ENCODE peak calls at places on chromosome 16, in six cellular contexts. R is neural progenitor cell, A is HCT116, Q is MM.1S, E is OCI-LY7, V is SK-N-SH. G is an unnamed sample.
A peak's percentile ranks its signal among the peaks of the same experiment; 100 is the strongest.

GRCh38 chr16:330746-331145 is 21.8 kb downstream of the AXIN1 start:
- DNase-seq in E (no peak), R (no peak), A (no peak), V (peak; percentile 83), Q (no peak), G (peak; percentile 32)

GRCh38 chr16:71767060-71767900 is 41.4 kb downstream of the AP1G1 start:
- DNase-seq in R (no peak), A (no peak), Q (no peak), V (no peak), E (no peak), G (no peak)

GRCh38 chr16:63457869-63458268 is 1421.6 kb upstream of the CDH8 start:
- DNase-seq in V (no peak), Q (no peak), R (no peak), A (no peak), E (no peak), G (no peak)

GRCh38 chr16:48596326-48596725 is 13.7 kb downstream of the N4BP1 start:
- DNase-seq in Q (peak; percentile 24), E (no peak), A (no peak), V (no peak), R (no peak), G (no peak)

GRCh38 chr16:342455-343213 is 9.9 kb downstream of the AXIN1 start:
- DNase-seq in Q (no peak), E (no peak), R (peak; percentile 1), V (no peak), A (no peak), G (no peak)

GRCh38 chr16:58741166-58741565 is 7.0 kb upstream of the GOT2 start:
- DNase-seq in E (no peak), V (no peak), R (no peak), A (no peak), Q (no peak), G (no peak)

GRCh38 chr16:22161999-22162657 is at the start of gene SDR42E2:
- DNase-seq in R (peak; percentile 73), Q (peak; percentile 53), A (no peak), V (peak; percentile 83), E (no peak), G (peak; percentile 61)

GRCh38 chr16:88282221-88283041 is 100.3 kb upstream of the ZNF469 start:
- DNase-seq in V (peak; percentile 86), R (no peak), A (no peak), Q (no peak), E (no peak), G (peak; percentile 40)

GRCh38 chr16:2955779-2956565 is 8.1 kb upstream of the KREMEN2 start:
- DNase-seq in V (no peak), E (no peak), A (no peak), R (no peak), Q (no peak), G (no peak)

GRCh38 chr16:78925071-78925714 is 675.3 kb downstream of the MAF start:
- DNase-seq in R (peak; percentile 28), A (peak; percentile 31), E (peak; percentile 48), Q (peak; percentile 59), V (peak; percentile 30), G (no peak)

GRCh38 chr16:5058476-5058875 is 7.3 kb downstream of the C16orf89 start:
- DNase-seq in A (no peak), Q (no peak), E (no peak), R (peak; percentile 87), V (peak; percentile 48), G (no peak)

GRCh38 chr16:2715519-2715918 is 4.5 kb downstream of the PRSS27 start:
- DNase-seq in Q (peak; percentile 32), V (no peak), R (peak; percentile 78), A (no peak), E (peak; percentile 29), G (peak; percentile 80)

GRCh38 chr16:72836985-72837384 is 210.9 kb downstream of the ZFHX3 start:
- DNase-seq in E (no peak), A (no peak), V (no peak), R (peak; percentile 21), Q (no peak), G (no peak)

GRCh38 chr16:87202346-87202745 is 114.8 kb downstream of the C16orf95 start:
- DNase-seq in Q (no peak), E (no peak), A (no peak), V (no peak), R (no peak), G (no peak)

GRCh38 chr16:67537636-67538591 is 9.3 kb downstream of the RIPOR1 start:
- DNase-seq in R (peak; percentile 71), V (peak; percentile 85), A (no peak), Q (peak; percentile 36), E (peak; percentile 46), G (peak; percentile 79)

GRCh38 chr16:23666919-23667659 is 11.6 kb upstream of the PLK1 start:
- DNase-seq in A (no peak), E (no peak), V (no peak), R (no peak), Q (no peak), G (no peak)

GRCh38 chr16:23365602-23366240 is 63.6 kb downstream of the SCNN1B start:
- DNase-seq in A (no peak), V (no peak), Q (peak; percentile 92), R (no peak), E (peak; percentile 69), G (no peak)

GRCh38 chr16:79269211-79269863 is 331.2 kb downstream of the MAF start:
- DNase-seq in A (no peak), R (no peak), E (peak; percentile 48), V (no peak), Q (no peak), G (no peak)

GRCh38 chr16:53518550-53519416 is 15.8 kb upstream of the AKTIP start:
- DNase-seq in E (peak; percentile 80), Q (peak; percentile 96), R (no peak), V (no peak), A (no peak), G (no peak)

GRCh38 chr16:89293276-89294143 is 76.0 kb downstream of the ZNF778 start:
- DNase-seq in R (peak; percentile 52), V (no peak), Q (no peak), A (no peak), E (no peak), G (no peak)

GRCh38 chr16:1019934-1020305 is 38.4 kb downstream of the SOX8 start:
- DNase-seq in Q (no peak), R (no peak), V (peak; percentile 60), A (no peak), E (no peak), G (no peak)

GRCh38 chr16:62363451-62363850 is 327.2 kb upstream of the CDH8 start:
- DNase-seq in R (peak; percentile 73), V (peak; percentile 9), E (no peak), Q (no peak), A (no peak), G (no peak)

GRCh38 chr16:52500963-52501362 is 46.0 kb downstream of the TOX3 start:
- DNase-seq in A (no peak), E (no peak), R (no peak), Q (no peak), V (no peak), G (no peak)

GRCh38 chr16:71626858-71627213 is 852 bp downstream of the MARVELD3 start:
- DNase-seq in E (no peak), R (peak; percentile 41), Q (no peak), V (no peak), A (peak; percentile 56), G (peak; percentile 83)

GRCh38 chr16:56667581-56668571 is at the start of gene MT1G:
- DNase-seq in V (peak; percentile 57), E (no peak), Q (no peak), R (no peak), A (no peak), G (peak; percentile 56)

DNA sequence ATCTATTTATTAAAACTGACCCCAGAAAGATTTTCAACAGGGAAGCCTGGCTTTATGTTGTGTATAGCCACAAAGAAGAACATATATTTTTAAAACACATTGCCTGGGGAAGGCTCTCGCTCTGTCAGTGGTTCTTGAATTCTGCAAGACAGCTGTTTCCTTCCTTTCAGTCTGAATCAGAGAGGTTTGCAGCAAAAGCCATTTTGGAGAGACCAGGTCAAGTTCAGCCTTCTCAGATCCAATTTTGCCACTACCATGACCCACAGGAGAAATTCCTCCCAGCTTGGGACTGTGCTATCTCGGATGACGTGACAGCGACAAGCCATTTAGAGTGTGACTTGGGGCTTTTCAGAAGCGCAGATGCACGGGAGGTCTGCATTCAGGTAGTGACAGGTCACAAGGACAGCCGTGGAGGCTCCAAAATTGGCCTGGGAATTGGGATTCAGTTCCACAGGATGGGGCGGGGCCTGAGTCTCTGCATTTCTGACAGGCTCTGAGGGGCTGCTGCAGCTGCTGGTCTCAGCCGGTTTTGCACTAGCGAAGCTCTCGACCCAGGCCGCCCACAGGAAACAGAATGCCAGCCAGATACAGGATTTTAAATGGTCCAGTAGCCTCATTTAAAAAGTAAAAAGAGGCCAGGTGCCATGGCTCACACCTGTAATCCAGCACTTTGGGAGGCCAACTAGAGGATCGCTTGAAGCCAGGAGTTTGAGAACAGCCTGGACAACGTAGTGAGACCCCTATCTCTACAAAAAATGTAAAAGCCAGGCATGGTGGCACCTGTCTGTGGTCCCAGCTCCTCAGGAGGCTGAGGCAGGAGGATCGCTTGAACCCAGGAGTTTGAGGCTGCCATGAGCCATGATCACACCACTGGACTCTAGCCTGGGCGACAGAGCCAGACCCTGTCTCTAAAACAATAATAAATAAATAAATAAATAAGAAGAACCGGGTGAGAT is 196.6 kb upstream of the CIBAR2 start:
- DNase-seq in A (no peak), V (no peak), R (no peak), E (peak; percentile 81), Q (no peak), G (no peak)
- TF ChIP-seq EZH2phosphoT487 in A (no peak), V (no peak), R (no peak), E (no peak), Q (no peak), G (no peak)

GRCh38 chr16:50265260-50265659 is 1.1 kb upstream of the ADCY7 start:
- DNase-seq in R (no peak), A (peak; percentile 33), E (peak; percentile 72), Q (peak; percentile 56), V (peak; percentile 62), G (peak; percentile 14)
- H3K4me2 ChIP-seq in R (no peak overlapping the region), A (peak overlapping the region; percentile 96), E (peak overlapping the region; percentile 96), Q (no peak overlapping the region), V (no peak overlapping the region), G (no peak overlapping the region)

DNA sequence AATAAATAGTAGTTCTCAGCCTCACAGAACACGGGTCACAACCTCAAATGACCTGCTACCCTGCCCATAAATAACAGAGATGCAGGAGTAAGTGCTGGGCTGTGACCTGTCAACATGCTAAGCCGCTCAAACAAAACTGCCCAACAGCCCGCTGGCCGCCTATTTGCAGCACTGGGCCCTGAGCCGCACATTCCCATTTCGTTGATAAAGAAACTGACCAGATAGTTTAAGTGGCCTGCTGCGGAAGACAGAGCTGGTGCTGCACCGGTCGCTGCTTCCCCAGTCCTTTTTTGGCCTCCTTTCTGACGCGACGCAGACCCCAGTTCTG is 443 bp upstream of the SLC6A2 start:
- DNase-seq in Q (no peak), E (no peak), A (no peak), V (no peak), R (no peak), G (no peak)
- TF ChIP-seq CTCF in Q (no peak), E (no peak), A (no peak), V (no peak), R (no peak), G (no peak)

DNA sequence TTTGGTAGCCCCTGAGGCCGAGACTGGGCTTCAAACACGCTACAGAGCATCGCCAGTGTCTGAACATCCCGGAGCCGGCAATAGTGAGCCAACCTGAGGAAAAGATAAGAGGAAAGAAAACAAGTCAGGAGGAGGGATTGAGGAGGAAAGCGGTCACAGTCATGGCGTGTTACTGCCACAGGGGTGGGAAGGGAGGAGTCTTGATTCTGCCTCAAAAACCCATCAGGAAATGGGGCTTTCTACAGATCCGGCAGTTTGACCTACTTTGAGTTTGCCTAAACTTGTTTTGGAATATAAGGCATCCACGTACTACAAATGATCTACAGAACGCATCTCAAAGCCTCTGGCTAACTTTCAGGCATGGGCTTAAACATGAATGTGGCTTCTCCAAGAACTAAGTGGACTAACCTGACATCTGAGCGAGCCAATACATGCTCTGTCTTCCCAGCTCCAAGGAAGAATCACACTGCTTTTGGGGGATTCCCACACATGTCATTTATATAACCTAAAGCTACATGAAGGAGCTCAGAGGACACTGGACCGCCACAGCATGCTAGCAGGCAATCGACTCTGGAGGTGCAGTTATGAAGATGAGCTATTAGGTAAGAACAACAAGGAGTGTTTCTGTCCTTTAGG is 96.6 kb downstream of the WDR59 start:
- DNase-seq in R (no peak), E (no peak), Q (no peak), A (no peak), V (no peak), G (no peak)
- TF ChIP-seq EZH2phosphoT487 in R (no peak), E (no peak), Q (no peak), A (no peak), V (no peak), G (no peak)

G was measured in hepatocyte.